ENCODE peak calls at places on chromosomes 16 and 17, in nine cellular contexts. P, B, S, D, N, F, E, Z and I are unnamed samples.

GRCh38 chr17:27384261-27384701 is 72.0 kb upstream of the KSR1 start:
- DNase-seq in Z (peak; percentile 69), E (peak; percentile 58), N (peak; percentile 97), F (peak; percentile 82), B (peak; percentile 24), P (peak; percentile 92), S (peak; percentile 97), D (peak; percentile 82), I (peak; percentile 91)

GRCh38 chr17:54888981-54889380 is 11.7 kb upstream of the TOM1L1 start:
- DNase-seq in S (no peak), F (no peak), E (no peak), N (no peak), P (no peak), B (no peak), D (no peak), Z (no peak), I (no peak)

GRCh38 chr16:75019586-75019985 is 20.8 kb downstream of the ZNRF1 start:
- DNase-seq in F (no peak), S (no peak), Z (no peak), N (no peak), D (no peak), B (no peak), P (no peak), E (no peak), I (no peak)

GRCh38 chr16:88130016-88130415 is 178.8 kb downstream of the BANP start:
- DNase-seq in B (no peak), N (no peak), E (no peak), P (no peak), Z (no peak), F (no peak), D (no peak), S (no peak), I (no peak)

GRCh38 chr16:62068747-62069146 is 32.5 kb upstream of the CDH8 start:
- DNase-seq in Z (no peak), N (no peak), S (no peak), E (peak; percentile 56), D (no peak), F (no peak), B (no peak), P (no peak), I (no peak)

GRCh38 chr17:70563301-70563820 is 394.0 kb downstream of the KCNJ2 start:
- DNase-seq in B (peak; percentile 10), N (no peak), Z (no peak), P (no peak), E (no peak), F (peak; percentile 90), S (peak; percentile 21), D (no peak), I (no peak)

GRCh38 chr17:42937712-42938596 is 26.3 kb downstream of the AARSD1 start:
- DNase-seq in Z (no peak), P (peak; percentile 5), F (peak; percentile 74), D (no peak), B (peak; percentile 29), E (peak; percentile 91), S (peak; percentile 64), N (peak; percentile 39), I (no peak)

GRCh38 chr16:31703526-31704128 is 170.0 kb upstream of the ZNF267 start:
- DNase-seq in E (no peak), S (no peak), Z (no peak), D (no peak), P (no peak), B (no peak), N (no peak), F (no peak), I (no peak)

GRCh38 chr16:22317001-22317530 is 19.9 kb downstream of the POLR3E start:
- DNase-seq in F (no peak), N (no peak), Z (no peak), P (no peak), E (peak; percentile 40), S (no peak), B (no peak), D (no peak), I (peak; percentile 66)

GRCh38 chr17:39754161-39754957 is 16.6 kb downstream of the GRB7 start:
- DNase-seq in F (peak; percentile 89), S (peak; percentile 90), Z (peak; percentile 53), N (peak; percentile 47), E (peak; percentile 96), P (no peak), D (peak; percentile 81), B (peak; percentile 97), I (peak; percentile 93)

GRCh38 chr17:4945176-4945943 is 3.0 kb downstream of the PFN1 start:
- DNase-seq in E (peak; percentile 81), Z (no peak), N (peak; percentile 92), P (peak; percentile 47), B (peak; percentile 88), D (peak; percentile 72), F (peak; percentile 91), S (peak; percentile 91), I (peak; percentile 86)

GRCh38 chr16:27784351-27785306 is 234.7 kb downstream of the KATNIP start:
- DNase-seq in F (no peak), B (no peak), Z (no peak), E (no peak), D (no peak), S (no peak), P (no peak), N (no peak), I (no peak)

GRCh38 chr17:36948717-36949460 is at the start of gene AATF:
- DNase-seq in P (peak; percentile 56), S (peak; percentile 95), N (peak; percentile 82), Z (peak; percentile 84), F (peak; percentile 95), B (peak; percentile 97), E (peak; percentile 100), D (peak; percentile 95), I (peak; percentile 98)

GRCh38 chr17:36949461-36949927 is 740 bp downstream of the AATF start:
- DNase-seq in B (no peak), S (no peak), F (peak; percentile 60), E (no peak), Z (no peak), D (no peak), N (peak; percentile 37), P (no peak), I (no peak)

GRCh38 chr17:36951390-36951789 is 2.6 kb downstream of the AATF start:
- DNase-seq in N (no peak), P (no peak), F (no peak), D (no peak), S (no peak), E (no peak), B (no peak), Z (no peak), I (no peak)

GRCh38 chr17:36947922-36948716 is 635 bp upstream of the AATF start:
- DNase-seq in E (no peak), Z (no peak), S (no peak), D (no peak), F (no peak), N (no peak), P (no peak), B (no peak), I (no peak)

DNA sequence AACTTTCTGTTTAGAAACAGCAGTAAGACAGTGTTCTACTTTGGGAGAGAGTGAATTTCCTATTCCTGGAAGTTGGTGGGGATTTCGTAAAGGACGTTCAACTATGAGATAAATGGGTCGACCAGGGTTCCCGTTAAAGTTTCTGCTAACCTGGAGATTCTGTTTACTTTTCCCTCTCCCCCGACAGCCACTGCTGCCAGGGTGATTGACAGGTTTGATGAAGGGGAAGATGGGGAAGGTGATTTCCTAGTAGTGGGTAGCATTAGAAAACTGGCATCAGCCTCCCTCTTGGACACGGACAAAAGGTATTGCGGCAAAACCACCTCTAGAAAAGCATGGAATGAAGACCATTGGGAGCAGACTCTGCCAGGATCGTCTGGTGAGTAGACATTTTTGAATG is 1.3 kb downstream of the AATF start:
- DNase-seq in D (no peak), P (no peak), B (no peak), E (no peak), F (no peak), S (no peak), N (no peak), Z (no peak), I (no peak)
- H3K4me3 ChIP-seq in D (peak overlapping the region; percentile 89), P (peak overlapping the region; percentile 90), B (peak overlapping the region; percentile 75), E (peak overlapping the region; percentile 94), F (peak overlapping the region; percentile 97), S (peak overlapping the region; percentile 89), N (peak overlapping the region; percentile 93), Z (peak overlapping the region; percentile 92), I (peak overlapping the region; percentile 99)

DNA sequence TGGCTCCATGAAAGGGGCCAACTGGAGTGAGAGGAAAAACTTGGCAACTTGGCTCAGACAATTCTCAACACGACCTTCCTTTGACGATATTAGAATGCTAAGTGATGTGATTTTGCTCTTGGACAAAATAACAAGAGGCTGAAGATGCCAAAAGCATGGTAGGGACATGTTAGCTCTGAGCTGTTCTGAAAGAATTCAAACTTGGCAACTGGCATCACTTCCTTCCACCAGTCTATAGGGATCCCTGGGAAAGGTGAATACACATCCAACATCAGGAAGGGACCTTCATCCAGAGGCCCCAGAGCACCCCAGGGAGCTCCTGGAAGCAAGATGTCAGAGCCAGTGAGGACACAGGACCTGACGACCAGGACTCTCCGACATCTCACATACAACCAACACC is 4.3 kb downstream of the KRT37 start:
- DNase-seq in Z (no peak), P (no peak), N (peak; percentile 92), B (no peak), D (peak; percentile 44), E (no peak), F (no peak), S (peak; percentile 53), I (no peak)
- TF ChIP-seq CTCF in Z (no peak), P (no peak), N (no peak), B (no peak), D (no peak), E (no peak), F (no peak), S (no peak), I (no peak)

GRCh38 chr16:4426021-4426684 is 485 bp downstream of the DNAJA3 start:
- DNase-seq in P (no peak), Z (no peak), F (no peak), B (no peak), D (no peak), S (no peak), E (no peak), N (no peak), I (no peak)
- H3K4me3 ChIP-seq in P (peak overlapping the region; percentile 72), Z (peak overlapping the region; percentile 84), F (peak overlapping the region; percentile 75), B (peak overlapping the region; percentile 65), D (peak overlapping the region; percentile 90), S (peak overlapping the region; percentile 82), E (peak overlapping the region; percentile 99), N (peak overlapping the region; percentile 73), I (peak overlapping the region; percentile 82)

GRCh38 chr16:23564964-23565363 is 7.4 kb downstream of the UBFD1 start:
- DNase-seq in E (no peak), P (no peak), Z (no peak), S (no peak), B (no peak), D (peak; percentile 81), N (no peak), F (no peak), I (no peak)

GRCh38 chr16:23563186-23563585 is 5.7 kb downstream of the UBFD1 start:
- DNase-seq in F (no peak), D (no peak), B (no peak), N (no peak), E (no peak), Z (no peak), S (no peak), P (no peak), I (no peak)

GRCh38 chr16:23562505-23562904 is 5.0 kb downstream of the UBFD1 start:
- DNase-seq in D (no peak), F (no peak), E (no peak), N (no peak), Z (no peak), P (no peak), B (no peak), S (no peak), I (no peak)

GRCh38 chr16:23557779-23558330 is 328 bp downstream of the UBFD1 start:
- DNase-seq in B (peak; percentile 29), F (peak; percentile 36), P (no peak), E (no peak), N (no peak), Z (no peak), S (peak; percentile 42), D (peak; percentile 32), I (peak; percentile 75)

GRCh38 chr16:23561586-23561985 is 4.1 kb downstream of the UBFD1 start:
- DNase-seq in E (no peak), N (no peak), P (no peak), B (no peak), D (no peak), S (no peak), Z (no peak), F (no peak), I (no peak)
- TF ChIP-seq CTCF in E (peak; percentile 17), N (no peak), P (no peak), B (no peak), D (no peak), S (no peak), Z (no peak), F (no peak), I (no peak)